ENCODE peak calls at places on chromosomes 13 and 19, in seven cellular contexts. J is immature natural killer cell; P is ascending aorta; Z is B cell; D is CD8-positive, alpha-beta memory T cell; Y is activated CD8-positive, alpha-beta T cell treated with anti-CD3 and anti-CD28 coated beads for 36 hours; O is endothelial cell of umbilical vein. W is an unnamed sample.

GRCh38 chr13:113528798-113529180 is 38.3 kb upstream of the DCUN1D2 start:
- DNase-seq in J (no peak), P (no peak), Z (no peak), D (no peak), Y (no peak), O (no peak), W (no peak)

GRCh38 chr13:54183166-54183565 is 1154.6 kb downstream of the OLFM4 start:
- DNase-seq in J (no peak), P (no peak), Z (no peak), D (no peak), Y (no peak), O (no peak), W (no peak)

GRCh38 chr19:33502991-33503790 is 18.4 kb downstream of the PEPD start:
- DNase-seq in J (no peak), P (no peak), Z (no peak), D (no peak), Y (no peak), O (no peak), W (no peak)

GRCh38 chr13:36461472-36461871 is 29.2 kb downstream of the CCNA1 start:
- DNase-seq in J (no peak), P (no peak), Z (no peak), D (no peak), Y (no peak), O (no peak), W (no peak)

GRCh38 chr19:34345934-34346333 is 19.1 kb upstream of the GPI start:
- DNase-seq in J (peak), P (no peak), Z (peak), D (peak), Y (peak), O (peak), W (peak)

GRCh38 chr13:27446986-27447583 is 3.3 kb downstream of the MTIF3 start:
- DNase-seq in J (no peak), P (no peak), Z (peak), D (no peak), Y (peak), O (peak), W (peak)

GRCh38 chr19:5850743-5851293 is 431 bp downstream of the FUT3 start:
- DNase-seq in J (no peak), P (no peak), Z (no peak), D (no peak), Y (no peak), O (no peak), W (no peak)

GRCh38 chr13:85362980-85363379 is 436.2 kb downstream of the SLITRK6 start:
- DNase-seq in J (no peak), P (no peak), Z (no peak), D (no peak), Y (no peak), O (no peak), W (no peak)

GRCh38 chr13:60414177-60414576 is 17.2 kb downstream of the TDRD3 start:
- DNase-seq in J (no peak), P (no peak), Z (no peak), D (no peak), Y (no peak), O (no peak), W (no peak)

GRCh38 chr19:52665529-52665928 is 27.4 kb upstream of the ZNF83 start:
- DNase-seq in J (no peak), P (no peak), Z (no peak), D (no peak), Y (no peak), O (no peak), W (no peak)

GRCh38 chr19:18639706-18640105 is 2.9 kb downstream of the KLHL26 start:
- DNase-seq in J (no peak), P (no peak), Z (no peak), D (no peak), Y (no peak), O (no peak), W (no peak)

GRCh38 chr19:14031719-14032480 is at the start of gene IL27RA:
- DNase-seq in J (peak), P (no peak), Z (peak), D (peak), Y (peak), O (peak), W (no peak)

GRCh38 chr19:12156254-12157058 is at the start of gene ZNF625:
- DNase-seq in J (peak), P (peak), Z (peak), D (no peak), Y (peak), O (peak), W (peak)

GRCh38 chr19:37218592-37218935 is 550 bp downstream of the ZNF383 start:
- DNase-seq in J (peak), P (no peak), Z (no peak), D (no peak), Y (peak), O (no peak), W (peak)

GRCh38 chr13:103883698-103884097 is 817.5 kb upstream of the SLC10A2 start:
- DNase-seq in J (no peak), P (no peak), Z (no peak), D (no peak), Y (no peak), O (no peak), W (peak)

GRCh38 chr19:19946226-19946625 is 45.5 kb downstream of the ZNF93 start:
- DNase-seq in J (no peak), P (no peak), Z (no peak), D (no peak), Y (no peak), O (no peak), W (no peak)

GRCh38 chr13:48562296-48563066 is 29.6 kb upstream of the RCBTB2 start:
- DNase-seq in J (peak), P (no peak), Z (peak), D (peak), Y (peak), O (no peak), W (no peak)

GRCh38 chr19:3852614-3853254 is 16.1 kb downstream of the ZFR2 start:
- DNase-seq in J (peak), P (no peak), Z (peak), D (peak), Y (peak), O (peak), W (peak)

GRCh38 chr13:97423300-97424045 is 10.5 kb upstream of the RAP2A start:
- DNase-seq in J (no peak), P (no peak), Z (no peak), D (no peak), Y (no peak), O (no peak), W (no peak)

GRCh38 chr19:55377356-55378131 is 918 bp downstream of the TMEM190 start:
- DNase-seq in J (no peak), P (no peak), Z (no peak), D (no peak), Y (no peak), O (no peak), W (no peak)

GRCh38 chr19:40783711-40784110 is 5.7 kb downstream of the RAB4B start:
- DNase-seq in J (no peak), P (no peak), Z (no peak), D (no peak), Y (no peak), O (no peak), W (no peak)

GRCh38 chr19:39110263-39110967 is 15.2 kb upstream of the PAK4 start:
- DNase-seq in J (peak), P (no peak), Z (peak), D (peak), Y (peak), O (peak), W (peak)

GRCh38 chr19:34808566-34808965 is 35.6 kb upstream of the ZNF599 start:
- DNase-seq in J (no peak), P (no peak), Z (no peak), D (no peak), Y (no peak), O (peak), W (peak)

GRCh38 chr19:10718205-10719196 is 622 bp downstream of the DNM2 start:
- DNase-seq in J (peak), P (no peak), Z (peak), D (peak), Y (peak), O (peak), W (peak)